ENCODE peak calls at places on chromosomes 16 and 17, in six cellular contexts. W is keratinocyte; Z is CD4-positive, CD25-positive, alpha-beta regulatory T cell; V is dorsolateral prefrontal cortex; T is adrenal gland; Y is GM23338. U is an unnamed sample. For H3K27me3, the result is how much of the 10 kb centered on the place peaks cover.

GRCh38 chr17:33163827-33164555 is 129.1 kb downstream of the ASIC2 start:
- DNase-seq in W (peak), Z (no peak), V (no peak), T (peak), Y (no peak), U (no peak)

GRCh38 chr16:79528281-79528680 is 72.3 kb downstream of the MAF start:
- DNase-seq in W (no peak), Z (no peak), V (no peak), T (no peak), Y (no peak), U (no peak)

GRCh38 chr16:68188170-68188569 is 47.8 kb downstream of the ESRP2 start:
- DNase-seq in W (no peak), Z (no peak), V (no peak), T (no peak), Y (no peak), U (no peak)

GRCh38 chr16:89430436-89431157 is 59.8 kb downstream of the ANKRD11 start:
- DNase-seq in W (no peak), Z (no peak), V (no peak), T (no peak), Y (no peak), U (no peak)

GRCh38 chr16:68786685-68787418 is 49.8 kb downstream of the CDH1 start:
- DNase-seq in W (no peak), Z (no peak), V (peak), T (no peak), Y (no peak), U (no peak)

GRCh38 chr16:79653337-79654000 is 52.9 kb upstream of the MAF start:
- DNase-seq in W (no peak), Z (no peak), V (no peak), T (peak), Y (no peak), U (no peak)

GRCh38 chr16:15452456-15452855 is 18.1 kb downstream of the BMERB1 start:
- DNase-seq in W (no peak), Z (no peak), V (no peak), T (no peak), Y (no peak), U (no peak)

GRCh38 chr16:73996624-73997339 is 299.8 kb upstream of the PSMD7 start:
- DNase-seq in W (no peak), Z (no peak), V (no peak), T (no peak), Y (no peak), U (peak)

GRCh38 chr17:75371981-75372380 is 33.5 kb downstream of the GRB2 start:
- DNase-seq in W (no peak), Z (peak), V (no peak), T (no peak), Y (no peak), U (no peak)

GRCh38 chr16:78198299-78198698 is 98.8 kb downstream of the WWOX start:
- DNase-seq in W (no peak), Z (no peak), V (no peak), T (no peak), Y (no peak), U (no peak)

GRCh38 chr16:50160495-50161164 is 7.5 kb downstream of the TENT4B start:
- DNase-seq in W (no peak), Z (no peak), V (no peak), T (no peak), Y (no peak), U (peak)

GRCh38 chr17:78390241-78391050 is 12.0 kb downstream of the PGS1 start:
- DNase-seq in W (no peak), Z (no peak), V (no peak), T (no peak), Y (peak), U (peak)

GRCh38 chr16:14302399-14303181 is 231.5 kb downstream of the MRTFB start:
- DNase-seq in W (no peak), Z (no peak), V (no peak), T (peak), Y (peak), U (peak)

GRCh38 chr17:48294193-48294909 is 135.7 kb downstream of the SKAP1 start:
- DNase-seq in W (no peak), Z (peak), V (no peak), T (no peak), Y (no peak), U (no peak)

GRCh38 chr17:51200295-51200694 is 34.1 kb downstream of the NME2 start:
- DNase-seq in W (no peak), Z (peak), V (no peak), T (no peak), Y (no peak), U (no peak)

GRCh38 chr17:49952912-49953497 is 16.0 kb upstream of the DLX4 start:
- DNase-seq in W (no peak), Z (no peak), V (no peak), T (peak), Y (no peak), U (no peak)

GRCh38 chr17:42181851-42182207 is 887 bp upstream of the KCNH4 start:
- DNase-seq in W (no peak), Z (no peak), V (no peak), T (no peak), Y (no peak), U (no peak)

GRCh38 chr16:89633064-89633631 is 19.7 kb downstream of the DPEP1 start:
- DNase-seq in W (peak), Z (no peak), V (no peak), T (no peak), Y (no peak), U (peak)

GRCh38 chr16:82509636-82510035 is 117.1 kb upstream of the CDH13 start:
- DNase-seq in W (no peak), Z (no peak), V (peak), T (no peak), Y (no peak), U (no peak)

GRCh38 chr17:12618557-12618956 is 47.1 kb upstream of the MYOCD start:
- DNase-seq in W (no peak), Z (no peak), V (no peak), T (no peak), Y (no peak), U (peak)

GRCh38 chr17:73827627-73828241 is 183.5 kb upstream of the SDK2 start:
- DNase-seq in W (no peak), Z (peak), V (no peak), T (no peak), Y (peak), U (no peak)

GRCh38 chr17:14926526-14927122 is 338.5 kb downstream of the PMP22 start:
- DNase-seq in W (no peak), Z (peak), V (peak), T (peak), Y (peak), U (peak)

GRCh38 chr17:81713556-81714411 is 1.7 kb downstream of the SLC25A10 start:
- DNase-seq in W (no peak), Z (no peak), V (no peak), T (no peak), Y (no peak), U (no peak)

DNA sequence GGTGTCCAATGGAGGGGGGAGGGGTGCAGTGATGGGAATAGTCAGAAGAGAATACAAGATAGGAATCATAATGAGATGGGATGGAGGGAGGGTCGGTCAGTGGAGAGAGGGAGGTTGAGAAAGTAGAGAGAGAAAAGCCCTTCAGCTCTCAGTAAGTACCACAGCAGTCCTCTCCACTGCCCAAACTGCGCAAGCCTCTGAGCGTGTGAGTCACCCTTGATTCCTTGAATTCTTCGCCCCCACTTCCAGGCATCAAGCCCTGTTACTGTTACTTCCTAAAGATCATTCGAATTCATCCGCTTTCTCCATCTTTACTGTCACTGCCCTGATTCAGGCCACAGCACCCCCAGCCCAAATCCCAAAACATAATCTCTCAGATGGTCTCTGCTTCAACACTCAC is 2.5 kb downstream of the GUCY2D start:
- DNase-seq in W (no peak), Z (no peak), V (no peak), T (no peak), Y (no peak), U (no peak)
- H3K27me3 ChIP-seq in W (under half), Z (under half), V (under half), T (under half), Y (half or more), U (under half)

GRCh38 chr16:84795338-84796053 is 24.3 kb upstream of the CRISPLD2 start:
- DNase-seq in W (no peak), Z (no peak), V (no peak), T (peak), Y (peak), U (peak)
- H3K4me3 ChIP-seq in W (no peak), Z (no peak), V (no peak), T (no peak), Y (no peak), U (peak)

DNA sequence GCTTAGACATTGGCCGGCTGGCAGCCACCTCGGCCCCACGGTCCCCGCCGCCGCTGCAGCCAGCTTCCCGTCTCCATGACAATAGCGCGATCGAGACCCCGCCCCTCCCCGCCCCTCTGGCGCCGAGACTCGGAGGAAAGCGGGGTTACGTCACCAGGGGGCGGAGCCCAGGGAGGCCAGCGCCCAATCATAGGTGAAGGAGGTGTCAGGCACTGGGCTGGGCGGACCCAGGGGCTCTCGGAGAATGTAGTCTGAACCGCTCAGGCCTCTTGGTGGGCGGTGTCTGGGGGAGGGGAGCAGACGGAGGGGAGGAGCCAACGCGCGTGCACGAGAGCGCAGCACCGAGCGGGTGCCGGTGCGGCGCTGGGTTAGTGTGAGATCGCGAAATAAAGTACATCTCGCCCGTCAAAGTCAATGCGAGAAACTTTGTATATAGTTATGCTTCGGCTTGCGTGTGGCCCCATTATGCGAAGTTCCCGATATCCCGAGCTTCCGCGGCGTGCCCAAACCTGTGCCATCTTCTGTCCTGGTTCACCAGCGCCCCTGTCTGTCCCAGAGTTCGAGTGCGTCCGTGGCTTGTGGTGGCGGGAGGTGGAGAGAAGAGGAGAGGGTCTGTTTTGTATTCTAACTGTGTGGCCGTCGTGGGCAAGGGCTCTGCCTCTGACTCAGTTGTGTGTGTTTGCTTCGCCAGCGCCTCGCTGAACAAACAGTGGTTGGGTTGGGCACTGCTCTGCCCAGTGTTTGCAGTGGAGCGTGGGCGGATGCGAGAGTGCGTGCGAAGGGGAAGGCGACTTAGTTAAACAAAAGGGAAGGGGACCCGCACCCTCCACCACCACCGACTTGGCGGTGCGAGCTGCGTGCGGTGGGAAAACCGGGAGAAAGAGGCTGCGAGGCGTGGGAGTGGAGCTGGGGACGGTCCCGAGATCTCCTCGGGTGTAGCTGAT is 1.3 kb upstream of the IRX5 start:
- DNase-seq in W (peak), Z (peak), V (peak), T (peak), Y (peak), U (peak)
- H3K27me3 ChIP-seq in W (under half), Z (under half), V (half or more), T (half or more), Y (half or more), U (under half)

GRCh38 chr17:17748179-17748578 is 66.9 kb downstream of the RAI1 start:
- DNase-seq in W (no peak), Z (no peak), V (no peak), T (no peak), Y (peak), U (no peak)
- H3K4me3 ChIP-seq in W (no peak), Z (no peak), V (no peak), T (no peak), Y (no peak), U (no peak)

DNA sequence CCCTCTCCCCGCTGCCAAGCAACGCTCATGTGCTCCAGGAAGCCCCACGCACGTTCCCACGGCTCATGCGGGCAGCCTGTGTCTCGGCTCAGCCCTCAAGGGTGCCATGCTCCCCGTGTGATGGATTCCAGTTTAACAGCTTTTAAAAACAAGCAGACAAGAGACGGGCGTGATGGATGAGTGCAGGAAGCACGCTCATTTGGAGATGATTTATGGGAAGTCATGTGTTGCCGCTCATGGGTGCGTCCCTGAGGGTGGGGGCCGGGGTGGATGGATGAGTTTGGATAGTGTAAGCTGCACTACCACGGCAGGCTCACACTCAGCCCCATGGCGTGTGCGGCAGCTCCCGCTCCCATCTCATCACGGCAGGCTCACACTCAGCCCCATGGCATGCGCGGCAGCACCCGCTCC is 132.8 kb downstream of the RBFOX3 start:
- DNase-seq in W (no peak), Z (no peak), V (no peak), T (no peak), Y (no peak), U (no peak)
- H3K27me3 ChIP-seq in W (under half), Z (under half), V (under half), T (under half), Y (under half), U (half or more)

DNA sequence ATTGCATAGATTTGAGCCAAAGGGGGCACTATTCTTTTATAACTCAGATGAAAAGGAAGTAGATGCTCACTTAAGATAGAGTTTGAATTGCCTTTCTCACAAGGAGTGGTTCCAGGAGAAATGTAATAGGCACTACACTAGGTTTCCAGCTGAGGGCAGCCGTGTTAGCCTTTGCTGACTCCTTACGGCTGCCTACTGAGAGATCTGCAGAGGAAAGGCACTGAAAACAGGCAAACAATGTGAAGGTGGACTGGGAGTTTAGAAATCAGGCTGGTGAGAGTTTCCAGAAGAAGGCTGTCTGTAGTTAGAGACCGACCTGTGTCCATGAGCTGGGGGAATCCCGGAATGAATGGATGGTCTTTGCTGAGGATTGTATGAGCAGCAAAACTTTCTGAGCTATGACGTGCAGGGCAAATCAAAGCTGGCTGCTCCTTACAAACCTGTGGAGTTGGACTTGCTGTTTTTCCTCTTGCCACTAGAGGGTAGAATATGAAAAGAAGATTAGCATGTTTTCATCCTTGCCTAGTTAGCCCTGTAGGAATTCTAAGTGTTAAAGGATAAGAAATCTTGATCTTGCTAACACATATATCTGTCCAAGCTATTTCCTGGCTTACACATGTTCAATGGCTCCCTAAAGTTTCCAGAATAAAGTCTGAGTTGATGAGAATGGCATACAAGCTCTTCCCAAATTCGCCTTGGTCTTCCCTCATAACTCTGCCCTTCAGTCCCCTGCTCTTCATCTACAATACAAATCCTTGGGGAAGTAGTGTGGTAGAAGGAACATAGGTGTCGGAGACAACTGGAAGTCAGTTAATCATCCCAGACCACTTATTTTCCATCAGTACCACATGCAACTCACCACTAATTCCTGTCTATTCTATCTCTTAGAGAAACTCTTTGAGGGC is 20.1 kb upstream of the TAOK1 start:
- DNase-seq in W (peak), Z (peak), V (peak), T (peak), Y (peak), U (peak)
- H3K4me3 ChIP-seq in W (peak), Z (peak), V (no peak), T (peak), Y (peak), U (peak)

DNA sequence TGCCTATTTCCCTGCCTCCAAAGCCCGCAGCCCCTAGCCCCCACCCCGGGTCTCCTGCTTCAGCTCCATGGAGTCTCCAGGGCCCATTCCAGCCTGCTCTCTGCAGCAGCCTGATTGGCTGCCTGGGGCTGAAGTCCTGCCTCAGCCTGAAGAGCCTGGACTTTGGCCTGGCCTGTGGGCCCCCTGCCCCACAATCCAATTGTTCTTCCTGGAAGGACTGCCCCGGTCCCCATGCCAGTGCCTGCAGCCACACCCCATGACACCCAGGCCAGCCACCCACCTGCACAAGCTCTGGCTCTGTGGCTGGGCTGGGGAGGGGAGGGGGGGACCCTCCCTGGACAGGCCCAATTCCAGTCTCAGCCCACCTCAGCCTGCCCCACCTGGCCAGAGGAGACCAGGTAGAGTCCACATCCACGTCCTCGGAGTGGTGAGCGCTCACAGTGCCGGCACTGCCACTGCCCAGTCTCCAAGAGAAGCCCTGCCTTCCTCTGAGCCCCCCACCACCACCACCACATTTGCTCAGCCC is 12.3 kb downstream of the ENPP7 start:
- DNase-seq in W (no peak), Z (no peak), V (no peak), T (no peak), Y (no peak), U (no peak)
- H3K27me3 ChIP-seq in W (half or more), Z (under half), V (under half), T (under half), Y (half or more), U (half or more)

GRCh38 chr16:59030923-59031485 is 296.9 kb upstream of the GOT2 start:
- DNase-seq in W (no peak), Z (no peak), V (no peak), T (no peak), Y (no peak), U (no peak)
- H3K4me3 ChIP-seq in W (no peak), Z (no peak), V (no peak), T (no peak), Y (no peak), U (no peak)